ENCODE peak calls at places on chromosomes 11 and 22, in seven cellular contexts. E, A, U, R, I, M and Q are unnamed samples.

GRCh38 chr11:36509265-36509664 is 807 bp downstream of the TRAF6 start:
- DNase-seq in A (no peak), R (no peak), E (no peak), I (no peak), U (peak), M (no peak), Q (peak)

GRCh38 chr22:45092644-45093043 is 71.1 kb upstream of the NUP50 start:
- DNase-seq in R (no peak), E (no peak), A (no peak), M (no peak), U (no peak), I (no peak), Q (no peak)

GRCh38 chr11:119702261-119702591 is 26.8 kb downstream of the NECTIN1 start:
- DNase-seq in E (no peak), I (no peak), U (peak), A (no peak), M (no peak), R (no peak), Q (no peak)

GRCh38 chr22:48331266-48331665 is 1496.4 kb downstream of the BRD1 start:
- DNase-seq in U (no peak), I (peak), M (no peak), R (no peak), E (no peak), A (no peak), Q (no peak)

GRCh38 chr11:115544422-115544821 is 40.2 kb upstream of the CADM1 start:
- DNase-seq in M (no peak), R (no peak), I (no peak), A (no peak), E (no peak), U (no peak), Q (no peak)

GRCh38 chr11:43947003-43947500 is 4.6 kb downstream of the C11orf96 start:
- DNase-seq in U (peak), E (peak), R (no peak), I (peak), M (no peak), A (no peak), Q (peak)

GRCh38 chr11:126357969-126358762 is 2.7 kb downstream of the ST3GAL4 start:
- DNase-seq in R (peak), A (no peak), E (no peak), M (no peak), U (no peak), I (peak), Q (no peak)

GRCh38 chr11:110859998-110860397 is 147.8 kb upstream of the ARHGAP20 start:
- DNase-seq in E (no peak), I (no peak), R (no peak), A (no peak), U (no peak), M (no peak), Q (no peak)

GRCh38 chr11:110710520-110711381 is 1.5 kb downstream of the ARHGAP20 start:
- DNase-seq in M (peak), R (peak), A (peak), E (no peak), U (peak), I (peak), Q (no peak)

GRCh38 chr11:9760180-9760550 is 96.3 kb downstream of the SWAP70 start:
- DNase-seq in E (no peak), U (peak), R (peak), M (peak), I (peak), A (peak), Q (no peak)

GRCh38 chr11:79458712-79459111 is 17.9 kb upstream of the TENM4 start:
- DNase-seq in I (no peak), M (no peak), U (no peak), A (no peak), R (no peak), E (no peak), Q (no peak)

GRCh38 chr22:19621372-19622060 is 92.8 kb upstream of the SEPTIN5 start:
- DNase-seq in E (no peak), A (no peak), R (no peak), U (no peak), I (no peak), M (no peak), Q (no peak)

GRCh38 chr11:98194611-98195010 is 826.1 kb upstream of the CNTN5 start:
- DNase-seq in E (no peak), I (no peak), M (no peak), U (no peak), R (no peak), A (no peak), Q (no peak)

GRCh38 chr11:26537341-26537740 is 34.7 kb downstream of the MUC15 start:
- DNase-seq in R (no peak), U (no peak), I (no peak), E (no peak), A (no peak), M (no peak), Q (no peak)

GRCh38 chr11:10314199-10315072 is 9.6 kb downstream of the ADM start:
- DNase-seq in M (no peak), I (no peak), A (no peak), R (no peak), U (peak), E (no peak), Q (peak)

GRCh38 chr11:110430267-110431211 is 791 bp downstream of the FDX1 start:
- DNase-seq in A (peak), I (no peak), R (peak), U (peak), E (no peak), M (peak), Q (peak)

GRCh38 chr22:22893077-22893805 is 5.6 kb downstream of the IGLL5 start:
- DNase-seq in I (no peak), A (no peak), M (peak), R (no peak), U (no peak), E (no peak), Q (no peak)

GRCh38 chr11:6269994-6270393 is 10.4 kb downstream of the CCKBR start:
- DNase-seq in M (no peak), A (no peak), U (no peak), I (no peak), R (no peak), E (no peak), Q (peak)

GRCh38 chr11:10490398-10491232 is 35.6 kb downstream of the AMPD3 start:
- DNase-seq in I (peak), M (peak), R (peak), A (peak), U (peak), E (peak), Q (peak)

GRCh38 chr22:38697055-38697980 is 3.4 kb downstream of the JOSD1 start:
- DNase-seq in R (peak), E (no peak), I (no peak), U (peak), A (peak), M (no peak), Q (peak)

GRCh38 chr11:57674251-57674650 is 6.3 kb downstream of the ZDHHC5 start:
- DNase-seq in M (no peak), U (no peak), E (no peak), A (no peak), R (no peak), I (no peak), Q (no peak)

GRCh38 chr11:7512525-7513209 is 1.1 kb upstream of the PPFIBP2 start:
- DNase-seq in R (peak), I (peak), U (no peak), A (peak), M (peak), E (no peak), Q (no peak)

GRCh38 chr11:111938687-111939160 is 1.6 kb downstream of the DIXDC1 start:
- DNase-seq in A (no peak), R (no peak), U (peak), E (no peak), I (no peak), M (no peak), Q (no peak)

GRCh38 chr11:103359221-103359620 is 250.0 kb downstream of the DYNC2H1 start:
- DNase-seq in U (peak), I (no peak), A (no peak), M (no peak), R (no peak), E (no peak), Q (no peak)

GRCh38 chr11:3056296-3057068 is 741 bp downstream of the CARS1 start:
- DNase-seq in E (no peak), M (peak), R (no peak), A (no peak), U (no peak), I (no peak), Q (peak)

GRCh38 chr11:88544656-88545280 is 207.2 kb upstream of the CTSC start:
- DNase-seq in U (peak), A (no peak), E (no peak), R (no peak), I (no peak), M (no peak), Q (no peak)

GRCh38 chr11:129917231-129917630 is 21.9 kb upstream of the NFRKB start:
- DNase-seq in I (no peak), A (no peak), E (no peak), M (no peak), U (peak), R (no peak), Q (no peak)

GRCh38 chr22:36395061-36395849 is 7.5 kb upstream of the MYH9 start:
- DNase-seq in R (no peak), I (no peak), A (peak), M (no peak), E (no peak), U (no peak), Q (no peak)

GRCh38 chr11:130906616-130907015 is 9.7 kb downstream of the SNX19 start:
- DNase-seq in A (no peak), I (no peak), E (no peak), U (no peak), R (no peak), M (no peak), Q (no peak)

GRCh38 chr11:7871056-7871455 is 60.0 kb downstream of the OR10A6 start:
- DNase-seq in U (peak), E (no peak), M (no peak), I (no peak), R (no peak), A (no peak), Q (no peak)

GRCh38 chr11:74948546-74948897 is 369 bp downstream of the XRRA1 start:
- DNase-seq in R (no peak), M (no peak), E (no peak), I (no peak), U (no peak), A (no peak), Q (no peak)

GRCh38 chr11:11876458-11876857 is 34.7 kb downstream of the USP47 start:
- DNase-seq in U (no peak), I (no peak), R (no peak), E (peak), M (no peak), A (no peak), Q (peak)

GRCh38 chr11:119284344-119285157 is 32.4 kb downstream of the MCAM start:
- DNase-seq in R (no peak), U (peak), I (no peak), A (no peak), M (no peak), E (peak), Q (peak)

GRCh38 chr22:36569999-36570398 is 41.0 kb upstream of the EIF3D start:
- DNase-seq in A (no peak), M (no peak), U (peak), R (no peak), I (no peak), E (peak), Q (no peak)

GRCh38 chr11:93396356-93396755 is 65.8 kb downstream of the DEUP1 start:
- DNase-seq in E (no peak), U (no peak), A (no peak), M (no peak), I (no peak), R (no peak), Q (no peak)

GRCh38 chr22:41364955-41365354 is 16.8 kb upstream of the TEF start:
- DNase-seq in M (no peak), E (no peak), A (peak), U (no peak), I (no peak), R (no peak), Q (no peak)
- TF ChIP-seq POLR2A in M (no peak), E (no peak), A (no peak), U (no peak), I (no peak), R (no peak), Q (no peak)

GRCh38 chr11:14635559-14635958 is 8.0 kb upstream of the PDE3B start:
- DNase-seq in U (no peak), A (no peak), I (no peak), E (no peak), R (no peak), M (no peak), Q (no peak)
- TF ChIP-seq POLR2A in U (no peak), A (no peak), I (no peak), E (no peak), R (no peak), M (no peak), Q (no peak)

DNA sequence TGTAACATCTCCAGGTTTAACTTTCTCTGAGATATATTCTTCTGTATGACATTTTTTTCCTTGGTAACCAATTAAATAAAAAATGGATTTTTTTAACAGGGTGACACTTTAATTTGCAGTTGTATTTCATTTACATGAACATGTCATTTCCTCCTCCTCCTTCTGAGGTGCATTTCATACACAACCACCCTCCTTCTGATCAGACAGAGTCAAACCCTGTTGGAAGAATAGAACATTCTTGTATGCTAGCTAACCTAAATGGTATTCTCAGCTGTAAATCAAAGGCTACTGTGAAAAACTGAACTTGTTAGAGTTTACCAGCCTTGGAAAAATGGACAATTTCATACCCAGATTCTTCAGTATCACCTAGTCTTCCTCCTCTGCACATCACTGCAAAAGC is 52.7 kb upstream of the CHRM4 start:
- DNase-seq in R (no peak), M (no peak), U (peak), I (no peak), A (no peak), E (no peak), Q (no peak)
- TF ChIP-seq POLR2A in R (no peak), M (no peak), U (no peak), I (no peak), A (no peak), E (no peak), Q (no peak)

GRCh38 chr11:64802370-64803162 is 448 bp downstream of the MAP4K2 start:
- DNase-seq in I (peak), A (no peak), R (no peak), M (peak), E (no peak), U (no peak), Q (no peak)
- TF ChIP-seq POLR2A in I (no peak), A (no peak), R (no peak), M (no peak), E (no peak), U (no peak), Q (no peak)

GRCh38 chr22:24184057-24184798 is 2.9 kb downstream of the SUSD2 start:
- DNase-seq in M (no peak), A (no peak), R (no peak), I (no peak), U (no peak), E (no peak), Q (no peak)

GRCh38 chr22:24183321-24184031 is 2.2 kb downstream of the SUSD2 start:
- DNase-seq in U (no peak), I (no peak), M (no peak), E (no peak), A (no peak), R (no peak), Q (no peak)

GRCh38 chr22:24186352-24186740 is 5.1 kb downstream of the SUSD2 start:
- DNase-seq in U (no peak), A (no peak), I (no peak), R (no peak), E (no peak), M (no peak), Q (no peak)

GRCh38 chr22:24185501-24186351 is 4.4 kb downstream of the SUSD2 start:
- DNase-seq in I (no peak), R (no peak), M (no peak), U (no peak), A (no peak), E (no peak), Q (no peak)

DNA sequence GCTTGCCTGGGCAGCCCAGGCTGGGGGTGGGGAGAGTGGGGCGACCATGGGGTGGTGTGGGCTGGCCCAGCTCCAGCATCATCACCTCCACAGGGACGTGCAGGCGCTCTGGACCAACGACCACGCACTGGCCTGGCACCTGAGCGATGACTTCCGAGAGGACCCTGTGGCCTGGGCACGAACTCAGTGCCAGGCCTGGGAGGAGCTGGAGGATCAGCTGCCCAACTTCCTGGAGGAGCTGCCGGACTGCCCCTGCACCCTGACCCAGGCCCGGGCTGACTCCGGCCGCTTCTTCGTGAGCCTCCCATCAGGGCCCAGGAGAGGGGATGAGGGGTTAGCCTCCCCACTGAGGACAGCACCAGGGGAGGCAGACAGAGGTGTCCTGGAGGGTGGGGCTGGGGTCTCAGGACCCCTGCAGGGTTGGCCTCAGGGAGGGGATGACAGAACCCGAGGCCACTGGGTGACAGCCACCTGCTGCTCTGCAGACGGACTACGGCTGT is 3.8 kb downstream of the SUSD2 start:
- DNase-seq in R (no peak), U (no peak), M (no peak), A (no peak), E (no peak), I (no peak), Q (no peak)
- TF ChIP-seq POLR2A in R (no peak), U (no peak), M (no peak), A (no peak), E (no peak), I (no peak), Q (no peak)

GRCh38 chr11:64752106-64752970 is 7.4 kb downstream of the PYGM start:
- DNase-seq in A (no peak), R (no peak), E (no peak), M (no peak), I (peak), U (no peak), Q (no peak)
- TF ChIP-seq POLR2A in A (no peak), R (no peak), E (no peak), M (no peak), I (no peak), U (no peak), Q (no peak)

GRCh38 chr22:46150615-46151423 is 493 bp downstream of the PPARA start:
- DNase-seq in U (no peak), M (peak), R (peak), I (no peak), A (peak), E (no peak), Q (peak)
- TF ChIP-seq POLR2A in U (no peak), M (no peak), R (no peak), I (no peak), A (no peak), E (no peak), Q (no peak)

GRCh38 chr22:37676691-37677627 is 1.5 kb downstream of the LGALS1 start:
- DNase-seq in M (peak), A (peak), U (peak), I (peak), E (peak), R (peak), Q (peak)
- TF ChIP-seq POLR2A in M (peak), A (no peak), U (peak), I (no peak), E (no peak), R (no peak), Q (no peak)

GRCh38 chr11:828501-829115 is 889 bp downstream of the CRACR2B start:
- DNase-seq in A (no peak), U (no peak), I (no peak), E (no peak), R (no peak), M (no peak), Q (no peak)
- TF ChIP-seq POLR2A in A (no peak), U (no peak), I (no peak), E (no peak), R (no peak), M (no peak), Q (no peak)

DNA sequence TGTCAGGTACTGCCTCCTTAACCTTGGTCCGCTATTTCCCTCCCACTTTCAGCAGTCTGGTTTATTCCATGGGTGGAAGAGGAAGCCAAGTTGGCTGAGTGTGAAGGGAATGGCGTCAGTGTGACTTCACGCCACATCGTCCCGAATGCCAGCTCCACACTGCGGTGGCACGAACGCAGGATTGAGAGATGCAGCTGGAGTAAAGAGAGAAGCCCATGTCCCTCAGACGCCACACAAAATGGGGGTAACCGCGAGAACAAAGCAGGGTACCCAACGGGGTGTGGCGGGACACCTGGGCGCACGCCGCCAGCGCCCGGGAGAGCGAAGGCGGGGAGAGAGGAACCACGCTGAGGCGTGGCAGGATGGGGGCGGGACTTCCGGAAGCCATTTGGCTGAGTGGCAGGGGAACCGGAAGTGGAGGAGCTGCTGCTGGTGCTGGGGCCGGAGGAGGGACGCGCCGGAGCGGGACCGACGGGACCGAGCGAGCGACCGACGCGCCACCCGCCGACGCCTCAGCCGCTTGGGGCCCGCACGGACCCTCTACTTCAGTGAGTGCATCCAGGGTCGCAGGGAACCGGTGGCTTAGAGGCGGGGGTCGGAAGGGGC is at the start of gene PAFAH1B2:
- DNase-seq in A (peak), I (peak), U (peak), E (peak), M (peak), R (peak), Q (peak)
- TF ChIP-seq POLR2A in A (peak), I (no peak), U (peak), E (peak), M (peak), R (no peak), Q (peak)